ENCODE peak calls at places on chromosomes 11 and 22, in five cellular contexts. V is tibial artery, Y is HAP-1, A is NCI-H2081, K is astrocyte. O is an unnamed sample.
A peak's percentile ranks its signal among the peaks of the same experiment; 100 is the strongest.

GRCh38 chr11:93614111-93614784 is 47.2 kb upstream of the CEP295 start:
- DNase-seq in V (no peak), Y (peak; percentile 16), A (no peak), K (no peak), O (no peak)

GRCh38 chr11:88384004-88384677 is 46.6 kb upstream of the CTSC start:
- DNase-seq in V (no peak), Y (no peak), A (no peak), K (peak; percentile 79), O (no peak)

GRCh38 chr11:102318469-102318868 is 1.2 kb downstream of the BIRC3 start:
- DNase-seq in V (no peak), Y (no peak), A (no peak), K (no peak), O (no peak)

GRCh38 chr11:100981196-100981824 is 148.3 kb downstream of the PGR start:
- DNase-seq in V (no peak), Y (no peak), A (no peak), K (no peak), O (no peak)

GRCh38 chr11:65502852-65503603 is 4.2 kb downstream of the MALAT1 start:
- DNase-seq in V (peak; percentile 18), Y (no peak), A (no peak), K (peak; percentile 29), O (peak; percentile 30)

GRCh38 chr22:21943571-21944448 is 8.8 kb downstream of the PPM1F start:
- DNase-seq in V (no peak), Y (no peak), A (no peak), K (no peak), O (no peak)

GRCh38 chr11:44618561-44619425 is 53.3 kb downstream of the CD82 start:
- DNase-seq in V (no peak), Y (peak; percentile 6), A (no peak), K (no peak), O (peak; percentile 33)

GRCh38 chr11:73177380-73178091 is 35.4 kb upstream of the FCHSD2 start:
- DNase-seq in V (peak; percentile 58), Y (no peak), A (no peak), K (no peak), O (peak; percentile 91)

GRCh38 chr11:107830915-107831540 is 27.6 kb downstream of the SLC35F2 start:
- DNase-seq in V (no peak), Y (no peak), A (no peak), K (no peak), O (no peak)

GRCh38 chr11:66100272-66101037 is 30.4 kb downstream of the PACS1 start:
- DNase-seq in V (peak; percentile 65), Y (peak; percentile 12), A (peak; percentile 60), K (peak; percentile 36), O (peak; percentile 78)

GRCh38 chr22:47251911-47252310 is 489.5 kb downstream of the TBC1D22A start:
- DNase-seq in V (no peak), Y (no peak), A (no peak), K (no peak), O (no peak)

GRCh38 chr22:21068681-21069276 is 23.0 kb downstream of the LRRC74B start:
- DNase-seq in V (no peak), Y (no peak), A (no peak), K (no peak), O (no peak)

GRCh38 chr11:45930031-45930794 is 7.8 kb downstream of the LARGE2 start:
- DNase-seq in V (no peak), Y (no peak), A (peak; percentile 92), K (no peak), O (no peak)

GRCh38 chr11:14538271-14538925 is 18.2 kb upstream of the PSMA1 start:
- DNase-seq in V (no peak), Y (no peak), A (no peak), K (no peak), O (peak; percentile 55)

GRCh38 chr11:19353287-19353686 is 112.5 kb upstream of the E2F8 start:
- DNase-seq in V (no peak), Y (no peak), A (no peak), K (no peak), O (no peak)

GRCh38 chr11:7904910-7905309 is 26.2 kb downstream of the OR10A6 start:
- DNase-seq in V (no peak), Y (no peak), A (no peak), K (peak; percentile 17), O (no peak)

GRCh38 chr11:94787798-94788197 is 19.6 kb downstream of the AMOTL1 start:
- DNase-seq in V (no peak), Y (no peak), A (no peak), K (no peak), O (no peak)

GRCh38 chr22:24833881-24834495 is 28.0 kb downstream of the SGSM1 start:
- DNase-seq in V (no peak), Y (no peak), A (no peak), K (no peak), O (no peak)

GRCh38 chr11:104700609-104701008 is 197.7 kb downstream of the CASP12 start:
- DNase-seq in V (no peak), Y (no peak), A (no peak), K (peak; percentile 97), O (no peak)

GRCh38 chr11:82771781-82772180 is 38.1 kb upstream of the FAM181B start:
- DNase-seq in V (no peak), Y (no peak), A (no peak), K (no peak), O (no peak)

O was measured in aorta.